ENCODE peak calls at places on chromosomes 4 and X, in five cellular contexts. N is PC-3, C is neuronal stem cell, T is astrocyte, U is upper lobe of right lung. E is an unnamed sample.

GRCh38 chr4:37951465-37952352 is 8.5 kb upstream of the PTTG2 start:
- DNase-seq in N (peak; percentile 8), C (no peak), T (no peak), U (no peak), E (no peak)

GRCh38 chr4:40409835-40410234 is 74.7 kb downstream of the CHRNA9 start:
- DNase-seq in N (peak; percentile 50), C (no peak), T (peak; percentile 57), U (no peak), E (no peak)

GRCh38 chrX:50627696-50628095 is 157.1 kb upstream of the DGKK start:
- DNase-seq in N (no peak), C (no peak), T (no peak), U (no peak), E (no peak)

GRCh38 chrX:119481218-119481875 is 13.1 kb downstream of the SLC25A5 start:
- DNase-seq in N (no peak), C (no peak), T (no peak), U (peak; percentile 78), E (no peak)

GRCh38 chr4:147548251-147548650 is 67.4 kb downstream of the EDNRA start:
- DNase-seq in N (no peak), C (no peak), T (no peak), U (no peak), E (no peak)

GRCh38 chr4:156515295-156515694 is 456.3 kb downstream of the PDGFC start:
- DNase-seq in N (no peak), C (no peak), T (no peak), U (no peak), E (no peak)

GRCh38 chrX:106862972-106863688 is 40.0 kb downstream of the RIPPLY1 start:
- DNase-seq in N (peak; percentile 61), C (peak; percentile 1), T (no peak), U (no peak), E (no peak)

GRCh38 chrX:69186651-69187050 is 21.4 kb upstream of the PJA1 start:
- DNase-seq in N (no peak), C (no peak), T (no peak), U (no peak), E (no peak)

GRCh38 chr4:147831452-147832192 is 99.7 kb downstream of the ARHGAP10 start:
- DNase-seq in N (peak; percentile 89), C (no peak), T (peak; percentile 87), U (no peak), E (no peak)

GRCh38 chr4:73309211-73309610 is 50.6 kb upstream of the ANKRD17 start:
- DNase-seq in N (peak; percentile 59), C (no peak), T (peak; percentile 43), U (no peak), E (no peak)

GRCh38 chr4:126445596-126445995 is 1130.8 kb downstream of the FAT4 start:
- DNase-seq in N (no peak), C (no peak), T (no peak), U (no peak), E (no peak)

GRCh38 chrX:2324116-2324515 is 176.7 kb downstream of the DHRSX start:
- DNase-seq in N (no peak), C (no peak), T (no peak), U (no peak), E (no peak)

GRCh38 chrX:2330910-2331309 is 169.9 kb downstream of the DHRSX start:
- DNase-seq in N (no peak), C (no peak), T (no peak), U (no peak), E (no peak)

GRCh38 chrX:2330487-2330886 is 170.3 kb downstream of the DHRSX start:
- DNase-seq in N (no peak), C (no peak), T (no peak), U (no peak), E (no peak)

GRCh38 chrX:2325076-2325784 is 175.5 kb downstream of the DHRSX start:
- DNase-seq in N (no peak), C (no peak), T (peak; percentile 94), U (no peak), E (peak; percentile 13)

GRCh38 chrX:2327423-2327822 is 173.4 kb downstream of the DHRSX start:
- DNase-seq in N (no peak), C (no peak), T (no peak), U (no peak), E (no peak)
- H3K9me3 ChIP-seq in N (no peaks in the 10 kb centered on the region), C (no peaks in the 10 kb centered on the region), T (no peaks in the 10 kb centered on the region), U (no peaks in the 10 kb centered on the region), E (no peaks in the 10 kb centered on the region)

DNA sequence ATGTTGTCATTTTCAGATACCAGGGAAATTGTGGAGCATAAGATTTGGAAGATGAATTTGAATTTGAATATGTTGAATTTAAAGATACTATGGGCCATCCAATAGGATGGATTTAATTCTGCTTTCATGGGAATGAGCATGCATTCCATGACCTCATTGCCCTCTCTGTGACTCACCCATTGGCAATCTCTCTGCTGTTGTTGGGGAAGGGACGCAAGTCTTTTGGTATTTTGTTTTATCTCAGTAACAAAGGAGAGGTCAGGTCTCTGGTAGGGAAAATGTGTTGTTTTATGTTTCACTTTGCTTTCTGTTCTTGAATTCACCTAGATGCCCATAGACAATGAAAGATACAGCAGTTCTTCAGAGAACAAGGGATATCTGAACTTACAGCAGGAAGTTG is 42.1 kb upstream of the MAGEA4 start:
- DNase-seq in N (peak; percentile 30), C (no peak), T (peak; percentile 90), U (no peak), E (no peak)
- H3K9me3 ChIP-seq in N (no peaks in the 10 kb centered on the region), C (no peaks in the 10 kb centered on the region), T (no peaks in the 10 kb centered on the region), U (no peaks in the 10 kb centered on the region), E (no peaks in the 10 kb centered on the region)

GRCh38 chrX:146454363-146454762 is 355.2 kb upstream of the CXorf51B start:
- DNase-seq in N (no peak), C (no peak), T (no peak), U (no peak), E (no peak)

GRCh38 chrX:146456058-146456457 is 353.5 kb upstream of the CXorf51B start:
- DNase-seq in N (no peak), C (no peak), T (no peak), U (no peak), E (no peak)
- H3K9me3 ChIP-seq in N (no peaks in the 10 kb centered on the region), C (no peaks in the 10 kb centered on the region), T (no peaks in the 10 kb centered on the region), U (no peaks in the 10 kb centered on the region), E (no peaks in the 10 kb centered on the region)

GRCh38 chr4:82381661-82382284 is 8.0 kb upstream of the HNRNPD start:
- DNase-seq in N (no peak), C (no peak), T (no peak), U (no peak), E (no peak)

GRCh38 chr4:82382756-82383155 is 9.0 kb upstream of the HNRNPD start:
- DNase-seq in N (no peak), C (no peak), T (no peak), U (no peak), E (no peak)

GRCh38 chr4:82380831-82381230 is 7.0 kb upstream of the HNRNPD start:
- DNase-seq in N (no peak), C (no peak), T (no peak), U (no peak), E (no peak)

GRCh38 chr4:82380344-82380743 is 6.6 kb upstream of the HNRNPD start:
- DNase-seq in N (peak; percentile 91), C (no peak), T (no peak), U (no peak), E (no peak)

DNA sequence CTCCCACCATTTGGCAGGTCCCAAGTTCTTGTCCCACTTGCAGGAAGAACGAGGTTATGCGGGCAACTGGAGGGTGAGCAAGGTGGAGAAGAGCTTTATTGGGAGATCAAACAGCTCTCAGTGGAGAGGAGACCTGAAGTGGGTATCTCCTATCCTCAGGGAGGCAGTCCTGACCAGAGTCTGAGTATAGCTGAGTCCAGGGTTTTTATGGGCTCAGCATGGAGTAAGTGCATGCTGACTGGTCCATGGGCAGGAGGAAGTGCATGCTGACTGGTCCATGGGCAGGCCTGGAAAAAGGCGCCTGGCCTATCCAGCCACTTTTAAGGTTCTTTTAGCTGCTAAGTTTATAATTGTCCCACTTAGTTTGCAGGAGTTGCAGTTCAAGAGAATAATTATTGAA is 7.4 kb upstream of the HNRNPD start:
- DNase-seq in N (no peak), C (no peak), T (no peak), U (no peak), E (no peak)
- H3K9me3 ChIP-seq in N (no peaks in the 10 kb centered on the region), C (peaks cover 16% of the 10 kb centered on the region), T (no peaks in the 10 kb centered on the region), U (no peaks in the 10 kb centered on the region), E (no peaks in the 10 kb centered on the region)

GRCh38 chrX:153648358-153649177 is 1.6 kb downstream of the DUSP9 start:
- DNase-seq in N (no peak), C (no peak), T (no peak), U (no peak), E (no peak)

GRCh38 chrX:153650959-153651358 is 4.0 kb downstream of the DUSP9 start:
- DNase-seq in N (no peak), C (no peak), T (no peak), U (no peak), E (no peak)

GRCh38 chrX:153647461-153648357 is 706 bp downstream of the DUSP9 start:
- DNase-seq in N (no peak), C (no peak), T (no peak), U (no peak), E (no peak)

GRCh38 chrX:153649915-153650782 is 3.1 kb downstream of the DUSP9 start:
- DNase-seq in N (no peak), C (no peak), T (no peak), U (no peak), E (no peak)

GRCh38 chrX:153649178-153649914 is 2.3 kb downstream of the DUSP9 start:
- DNase-seq in N (peak; percentile 26), C (no peak), T (no peak), U (peak; percentile 77), E (no peak)
- H3K9me3 ChIP-seq in N (no peaks in the 10 kb centered on the region), C (peaks cover 8% of the 10 kb centered on the region), T (no peaks in the 10 kb centered on the region), U (no peaks in the 10 kb centered on the region), E (no peaks in the 10 kb centered on the region)